ENCODE peak calls at places on chromosomes 6 and 20, in six cellular contexts. X, V, K, B, C and M are unnamed samples.

GRCh38 chr6:123527406-123527805 is 109.3 kb downstream of the TRDN start:
- DNase-seq in V (no peak), X (no peak), K (no peak), C (no peak), B (no peak), M (no peak)

GRCh38 chr6:113508249-113508648 is 348.9 kb upstream of the MARCKS start:
- DNase-seq in C (peak), K (no peak), B (no peak), X (no peak), V (no peak), M (no peak)

GRCh38 chr20:40218296-40218955 is 470.6 kb downstream of the MAFB start:
- DNase-seq in B (no peak), X (no peak), K (no peak), V (no peak), C (no peak), M (no peak)

GRCh38 chr6:168916576-168917207 is 337.0 kb downstream of the THBS2 start:
- DNase-seq in B (no peak), V (no peak), X (no peak), C (peak), K (no peak), M (peak)

GRCh38 chr6:118872726-118873125 is 21.2 kb upstream of the ASF1A start:
- DNase-seq in V (no peak), C (no peak), K (no peak), X (no peak), B (no peak), M (no peak)

GRCh38 chr20:36861875-36862801 is 13.8 kb upstream of the TLDC2 start:
- DNase-seq in V (peak), B (peak), C (peak), X (no peak), K (peak), M (peak)

GRCh38 chr6:44076366-44077200 is 50.7 kb downstream of the MRPL14 start:
- DNase-seq in B (no peak), V (no peak), C (peak), X (peak), K (no peak), M (peak)

GRCh38 chr6:100269189-100269588 is 195.5 kb downstream of the SIM1 start:
- DNase-seq in C (peak), X (no peak), V (no peak), K (no peak), B (peak), M (no peak)

GRCh38 chr20:1331101-1331500 is 2.2 kb upstream of the SDCBP2 start:
- DNase-seq in C (no peak), B (no peak), V (peak), X (no peak), K (no peak), M (no peak)

GRCh38 chr6:169978615-169979161 is 227.3 kb downstream of the ERMARD start:
- DNase-seq in V (peak), C (peak), X (no peak), K (no peak), B (peak), M (no peak)

GRCh38 chr6:11424395-11425050 is 113.0 kb upstream of the TMEM170B start:
- DNase-seq in B (peak), C (no peak), V (no peak), X (no peak), K (no peak), M (no peak)

GRCh38 chr6:117317261-117317660 is 51.9 kb downstream of the VGLL2 start:
- DNase-seq in K (peak), B (peak), C (peak), V (no peak), X (peak), M (no peak)

GRCh38 chr6:26268659-26269402 is 96.2 kb upstream of the BTN3A2 start:
- DNase-seq in K (peak), X (peak), V (no peak), B (peak), C (peak), M (no peak)

GRCh38 chr6:46940433-46941226 is 18.9 kb upstream of the ADGRF5 start:
- DNase-seq in X (no peak), V (no peak), C (no peak), B (no peak), K (no peak), M (no peak)

GRCh38 chr20:5433352-5433751 is 116.6 kb upstream of the PROKR2 start:
- DNase-seq in V (no peak), X (no peak), K (no peak), C (no peak), B (no peak), M (no peak)

GRCh38 chr20:5426026-5426425 is 109.3 kb upstream of the PROKR2 start:
- DNase-seq in C (no peak), X (no peak), B (no peak), V (no peak), K (no peak), M (no peak)

GRCh38 chr20:5434116-5434515 is 117.4 kb upstream of the PROKR2 start:
- DNase-seq in B (no peak), V (no peak), K (no peak), X (no peak), C (no peak), M (no peak)

GRCh38 chr20:5432030-5432429 is 115.3 kb upstream of the PROKR2 start:
- DNase-seq in X (no peak), V (no peak), B (no peak), C (no peak), K (no peak), M (no peak)

DNA sequence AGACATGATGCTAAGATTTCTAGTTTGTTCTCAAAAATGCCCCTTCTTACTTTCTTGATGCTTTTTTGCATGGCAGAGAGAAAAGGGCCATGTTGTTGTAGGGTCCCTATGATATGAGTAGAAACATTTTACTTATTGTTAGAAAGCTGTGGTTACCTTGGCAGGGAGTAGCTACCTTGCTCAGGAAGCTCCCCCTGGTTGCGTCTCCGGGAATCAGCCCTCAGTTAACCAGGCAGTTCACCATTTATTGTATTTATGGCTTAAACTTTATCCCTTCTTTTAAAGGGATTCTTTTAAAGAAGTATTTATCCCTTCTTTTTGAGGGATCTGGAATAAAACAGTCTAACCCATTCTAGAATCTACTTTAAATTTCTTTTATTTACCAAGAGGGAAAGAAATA is 113.9 kb upstream of the PROKR2 start:
- DNase-seq in V (no peak), K (no peak), C (no peak), X (no peak), B (no peak), M (no peak)
- TF ChIP-seq CTCF in V (no peak), K (peak), C (no peak), X (peak), B (peak), M (no peak)

GRCh38 chr6:128295670-128296069 is 224.7 kb downstream of the PTPRK start:
- DNase-seq in C (no peak), B (no peak), V (no peak), X (no peak), K (no peak), M (no peak)
- TF ChIP-seq CTCF in C (no peak), B (peak), V (no peak), X (peak), K (peak), M (no peak)

DNA sequence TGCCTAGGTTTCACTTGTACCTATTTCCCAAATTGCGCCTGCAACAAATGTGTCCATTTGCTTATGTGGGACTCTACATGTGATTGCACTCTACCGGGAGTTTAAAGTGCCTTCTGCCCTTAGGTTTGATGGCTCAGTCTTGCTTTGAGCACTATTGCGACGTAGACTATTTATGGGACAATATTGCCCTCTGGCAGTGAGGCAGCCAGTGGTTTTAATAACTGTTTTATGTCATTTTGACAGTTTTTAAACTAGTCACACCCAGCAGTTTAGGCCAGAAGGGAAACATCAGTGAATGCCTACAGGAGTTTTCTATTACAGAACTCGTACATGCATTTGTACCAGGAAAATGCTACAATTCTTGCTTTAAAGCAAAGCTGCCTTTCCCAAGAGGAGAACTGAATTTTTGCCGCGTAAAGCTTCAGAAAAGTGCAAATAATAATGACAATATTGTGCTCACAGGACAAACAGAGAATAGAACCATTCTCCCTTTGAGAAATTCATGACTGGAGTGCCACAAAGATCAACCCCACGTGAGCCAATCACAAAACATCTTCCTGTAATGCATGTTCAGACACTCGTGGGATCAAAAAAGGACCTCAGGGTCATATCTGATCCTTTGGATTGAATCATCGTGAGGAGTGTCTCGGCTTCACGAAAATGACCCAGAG is 813.6 kb downstream of the KIF16B start:
- DNase-seq in C (peak), X (no peak), B (no peak), K (no peak), V (no peak), M (no peak)
- TF ChIP-seq CTCF in C (peak), X (no peak), B (peak), K (no peak), V (no peak), M (no peak)

GRCh38 chr6:4281341-4282293 is 146.2 kb upstream of the ECI2 start:
- DNase-seq in B (peak), C (peak), K (no peak), X (peak), V (peak), M (peak)
- TF ChIP-seq CTCF in B (peak), C (no peak), K (peak), X (no peak), V (peak), M (no peak)

GRCh38 chr6:152229330-152229729 is 407.8 kb downstream of the SYNE1 start:
- DNase-seq in X (no peak), V (no peak), C (no peak), B (no peak), K (no peak), M (no peak)
- TF ChIP-seq CTCF in X (no peak), V (no peak), C (no peak), B (no peak), K (no peak), M (no peak)

GRCh38 chr6:89638320-89639195 is at the start of gene LYRM2:
- DNase-seq in C (peak), X (peak), V (peak), B (peak), K (peak), M (peak)
- TF ChIP-seq CTCF in C (no peak), X (no peak), V (no peak), B (peak), K (peak), M (no peak)

DNA sequence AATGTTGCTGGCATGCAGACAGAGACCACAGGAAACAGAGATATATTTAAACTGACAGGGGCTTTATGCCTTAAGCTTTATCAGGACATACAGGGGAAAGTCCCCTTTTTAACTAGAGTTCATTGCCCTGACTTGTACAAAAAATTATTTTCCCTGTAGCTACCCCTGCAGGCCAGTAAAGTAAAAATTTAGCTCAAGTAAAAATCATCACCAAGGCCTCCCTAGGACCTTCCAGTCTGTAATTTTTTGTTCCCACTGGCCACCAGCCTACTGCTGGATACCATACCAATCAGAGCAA is 711.9 kb upstream of the NRSN1 start:
- DNase-seq in C (peak), B (peak), K (no peak), V (no peak), X (no peak), M (no peak)
- TF ChIP-seq CTCF in C (peak), B (peak), K (no peak), V (no peak), X (no peak), M (no peak)